ENCODE peak calls at places on chromosome 13, in seven cellular contexts. T, C, D, K, S, G and U are unnamed samples.

GRCh38 chr13:26685606-26686005 is 75.0 kb downstream of the GPR12 start:
- DNase-seq in D (no peak), G (no peak), C (no peak), T (no peak), S (no peak), K (no peak), U (no peak)

GRCh38 chr13:36377822-36378480 is 31.8 kb upstream of the SPART start:
- DNase-seq in T (no peak), G (no peak), K (no peak), S (no peak), D (no peak), C (no peak), U (no peak)

GRCh38 chr13:113535381-113535781 is 44.9 kb upstream of the DCUN1D2 start:
- DNase-seq in G (no peak), S (no peak), D (no peak), K (no peak), C (no peak), T (no peak), U (no peak)

GRCh38 chr13:60155978-60156377 is 7.8 kb downstream of the DIAPH3 start:
- DNase-seq in D (no peak), K (no peak), C (no peak), G (peak), T (no peak), S (no peak), U (peak)

GRCh38 chr13:103194871-103195270 is 128.7 kb upstream of the SLC10A2 start:
- DNase-seq in T (no peak), G (no peak), C (no peak), K (no peak), D (no peak), S (no peak), U (no peak)

GRCh38 chr13:52345048-52345447 is 60.9 kb downstream of the THSD1 start:
- DNase-seq in K (peak), G (no peak), D (no peak), T (no peak), C (no peak), S (no peak), U (peak)

GRCh38 chr13:111387026-111387871 is 66.8 kb downstream of the TEX29 start:
- DNase-seq in T (no peak), D (peak), G (no peak), K (peak), C (no peak), S (no peak), U (no peak)

GRCh38 chr13:105165449-105166125 is 1369.9 kb downstream of the EFNB2 start:
- DNase-seq in G (no peak), C (no peak), S (no peak), T (no peak), D (no peak), K (no peak), U (peak)

GRCh38 chr13:28607187-28607955 is 51.6 kb upstream of the POMP start:
- DNase-seq in D (no peak), T (no peak), S (no peak), C (no peak), K (no peak), G (no peak), U (peak)

GRCh38 chr13:65653548-65654078 is 1576.5 kb downstream of the PCDH9 start:
- DNase-seq in T (no peak), G (peak), C (no peak), K (no peak), S (no peak), D (no peak), U (no peak)

GRCh38 chr13:36224730-36225129 is 10.4 kb upstream of the SOHLH2 start:
- DNase-seq in D (no peak), T (no peak), G (no peak), K (no peak), S (no peak), C (no peak), U (no peak)

GRCh38 chr13:27280009-27280646 is 9.5 kb downstream of the RASL11A start:
- DNase-seq in G (no peak), T (no peak), C (no peak), D (no peak), K (peak), S (no peak), U (peak)